ENCODE peak calls at places on chromosomes 13 and 19, in six cellular contexts. A is IMR-90, P is neuronal stem cell, S is mesenchymal stem cell, N is trophoblast cell, G is H1. M is an unnamed sample.

GRCh38 chr19:37977992-37978391 is 71.0 kb downstream of the SIPA1L3 start:
- DNase-seq in A (peak), P (no peak), S (peak), N (no peak), G (no peak), M (no peak)

GRCh38 chr13:23609414-23610186 is 39.4 kb downstream of the TNFRSF19 start:
- DNase-seq in A (peak), P (no peak), S (peak), N (no peak), G (no peak), M (no peak)

GRCh38 chr19:45311640-45312039 is 11.0 kb downstream of the CKM start:
- DNase-seq in A (no peak), P (no peak), S (no peak), N (no peak), G (no peak), M (peak)

GRCh38 chr19:31946491-31946890 is 398.9 kb upstream of the ZNF507 start:
- DNase-seq in A (no peak), P (no peak), S (peak), N (no peak), G (no peak), M (no peak)

GRCh38 chr13:41465215-41465907 is 8.0 kb downstream of the RGCC start:
- DNase-seq in A (peak), P (no peak), S (peak), N (peak), G (no peak), M (no peak)

GRCh38 chr19:8451885-8452284 is 7.1 kb downstream of the HNRNPM start:
- DNase-seq in A (peak), P (no peak), S (peak), N (no peak), G (no peak), M (no peak)

GRCh38 chr19:610801-611505 is 21.3 kb downstream of the HCN2 start:
- DNase-seq in A (peak), P (no peak), S (peak), N (no peak), G (no peak), M (no peak)

GRCh38 chr13:19984430-19985218 is 26.1 kb downstream of the ZMYM2 start:
- DNase-seq in A (peak), P (peak), S (peak), N (peak), G (no peak), M (no peak)

GRCh38 chr13:96492758-96493157 is 402.9 kb downstream of the HS6ST3 start:
- DNase-seq in A (no peak), P (no peak), S (no peak), N (no peak), G (no peak), M (no peak)

GRCh38 chr19:39858541-39858940 is 12.4 kb upstream of the FBL start:
- DNase-seq in A (peak), P (no peak), S (no peak), N (no peak), G (no peak), M (peak)

GRCh38 chr19:38331728-38332127 is 3.9 kb upstream of the CATSPERG start:
- DNase-seq in A (no peak), P (no peak), S (no peak), N (no peak), G (no peak), M (no peak)

GRCh38 chr13:102978168-102978567 is 88.0 kb downstream of the SLC10A2 start:
- DNase-seq in A (no peak), P (no peak), S (no peak), N (no peak), G (no peak), M (no peak)

GRCh38 chr19:9010693-9011092 is 484 bp upstream of the MUC16 start:
- DNase-seq in A (no peak), P (no peak), S (no peak), N (no peak), G (no peak), M (no peak)

GRCh38 chr13:110306960-110307696 is at the start of the genes COL4A1 and COL4A2:
- DNase-seq in A (peak), P (peak), S (peak), N (peak), G (no peak), M (peak)

GRCh38 chr13:60164490-60164889 is 762 bp upstream of the DIAPH3 start:
- DNase-seq in A (peak), P (no peak), S (no peak), N (no peak), G (no peak), M (no peak)

GRCh38 chr13:106105153-106105552 is 430.3 kb downstream of the EFNB2 start:
- DNase-seq in A (peak), P (no peak), S (no peak), N (no peak), G (no peak), M (no peak)

GRCh38 chr19:343451-343931 is 1.1 kb downstream of the MIER2 start:
- DNase-seq in A (no peak), P (no peak), S (no peak), N (no peak), G (no peak), M (no peak)

GRCh38 chr19:55594996-55595530 is 4.3 kb downstream of the FIZ1 start:
- DNase-seq in A (no peak), P (no peak), S (no peak), N (no peak), G (no peak), M (no peak)

GRCh38 chr13:42041017-42041683 is 7.3 kb upstream of the DGKH start:
- DNase-seq in A (peak), P (peak), S (peak), N (peak), G (no peak), M (peak)

DNA sequence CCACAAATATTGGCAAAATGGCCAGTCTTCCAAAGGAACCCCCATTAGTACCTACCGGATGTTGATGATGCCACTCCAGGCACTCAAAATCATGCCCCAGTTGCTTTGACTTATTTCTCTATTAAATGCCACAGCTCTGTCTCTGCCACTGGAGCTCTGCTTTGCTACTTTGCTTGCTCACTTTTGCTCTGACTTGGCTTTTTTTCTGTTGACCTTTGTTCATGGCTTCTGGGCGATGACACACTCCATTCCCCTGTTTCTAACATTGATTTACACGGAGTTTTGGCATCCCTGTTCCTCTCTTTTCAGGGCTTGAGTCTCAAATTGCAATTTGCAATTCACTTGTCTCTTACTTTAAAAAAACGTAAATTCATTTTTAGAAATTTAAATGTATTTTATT is 217.1 kb upstream of the SPRY2 start:
- DNase-seq in A (no peak), P (no peak), S (peak), N (no peak), G (no peak), M (no peak)
- H4K91ac ChIP-seq in A (no peak), P (no peak), S (no peak), N (peak), G (no peak), M (no peak)

GRCh38 chr13:97491452-97491851 is 57.5 kb downstream of the RAP2A start:
- DNase-seq in A (no peak), P (no peak), S (no peak), N (no peak), G (no peak), M (no peak)

GRCh38 chr13:97490702-97491307 is 56.8 kb downstream of the RAP2A start:
- DNase-seq in A (no peak), P (no peak), S (no peak), N (no peak), G (no peak), M (no peak)

GRCh38 chr13:97492257-97492656 is 58.3 kb downstream of the RAP2A start:
- DNase-seq in A (no peak), P (no peak), S (no peak), N (no peak), G (no peak), M (no peak)

GRCh38 chr13:97493471-97493870 is 59.5 kb downstream of the RAP2A start:
- DNase-seq in A (no peak), P (no peak), S (no peak), N (no peak), G (no peak), M (no peak)

GRCh38 chr13:97492684-97493371 is 58.9 kb downstream of the RAP2A start:
- DNase-seq in A (no peak), P (no peak), S (no peak), N (no peak), G (no peak), M (no peak)
- H4K91ac ChIP-seq in A (no peak), P (no peak), S (no peak), N (no peak), G (no peak), M (no peak)

DNA sequence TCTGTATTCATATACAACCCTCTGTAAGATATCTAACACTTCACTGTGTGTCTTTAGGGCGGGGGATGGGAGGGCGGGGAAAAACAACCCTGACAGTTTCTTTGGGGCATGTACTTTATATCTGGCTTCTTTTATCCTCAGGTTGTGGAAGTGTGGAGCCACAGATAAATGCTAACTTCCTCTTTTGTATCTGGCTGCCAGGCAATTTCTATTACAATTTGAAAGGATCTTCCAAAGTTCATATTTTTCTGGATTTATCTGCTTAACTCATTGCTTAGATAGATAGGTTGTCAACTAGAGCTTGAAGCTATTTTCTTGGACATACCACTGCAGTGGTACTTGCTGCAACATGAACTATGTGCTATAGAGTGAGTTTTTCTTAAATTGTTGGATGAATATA is 393.0 kb downstream of the LMO7 start:
- DNase-seq in A (no peak), P (no peak), S (no peak), N (no peak), G (no peak), M (no peak)
- H4K91ac ChIP-seq in A (no peak), P (no peak), S (no peak), N (no peak), G (no peak), M (no peak)

DNA sequence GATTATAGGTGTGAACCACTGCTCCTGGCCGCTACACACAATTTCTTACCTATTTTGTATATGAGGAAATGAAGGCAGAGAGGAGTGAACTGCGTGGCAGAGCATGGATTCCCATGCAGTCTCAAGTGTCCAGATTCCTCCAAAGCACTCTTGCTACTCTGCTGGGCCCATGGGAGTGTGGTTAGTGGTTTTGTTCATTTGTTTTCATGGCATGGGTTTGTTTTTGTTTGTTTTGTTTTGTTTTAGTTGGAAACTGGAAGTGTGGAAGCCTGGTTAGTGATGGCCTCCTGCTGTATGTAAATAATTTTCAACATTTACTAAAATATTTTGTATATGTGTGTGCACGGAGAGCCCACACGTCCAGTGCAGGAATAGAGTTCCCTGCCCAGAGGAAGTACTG is 61.3 kb upstream of the LRCH1 start:
- DNase-seq in A (no peak), P (no peak), S (no peak), N (no peak), G (no peak), M (no peak)
- H4K91ac ChIP-seq in A (no peak), P (no peak), S (no peak), N (no peak), G (no peak), M (no peak)